ENCODE peak calls at places on chromosome 7, in five cellular contexts. R is putamen, F is AG09319, G is fibroblast of mammary gland, Y is HTR-8/SVneo. A is an unnamed sample.

GRCh38 chr7:23405240-23405618 is 65.1 kb downstream of the IGF2BP3 start:
- DNase-seq in R (no peak), F (no peak), G (no peak), Y (no peak), A (no peak)

GRCh38 chr7:91491868-91492267 is 227.6 kb downstream of the FZD1 start:
- DNase-seq in R (no peak), F (no peak), G (peak), Y (no peak), A (no peak)

GRCh38 chr7:130364446-130364845 is 15.8 kb upstream of the CPA1 start:
- DNase-seq in R (no peak), F (no peak), G (no peak), Y (no peak), A (no peak)

GRCh38 chr7:23247602-23248335 is 1.2 kb downstream of the GPNMB start:
- DNase-seq in R (peak), F (no peak), G (peak), Y (no peak), A (no peak)

GRCh38 chr7:29442146-29442545 is 121.5 kb upstream of the PRR15 start:
- DNase-seq in R (no peak), F (no peak), G (peak), Y (peak), A (no peak)

GRCh38 chr7:12757443-12757842 is 70.0 kb downstream of the ARL4A start:
- DNase-seq in R (no peak), F (peak), G (peak), Y (peak), A (no peak)

GRCh38 chr7:5831196-5831595 is 49.4 kb upstream of the OCM start:
- DNase-seq in R (no peak), F (no peak), G (peak), Y (no peak), A (no peak)

GRCh38 chr7:41695661-41696322 is 7.1 kb downstream of the INHBA start:
- DNase-seq in R (no peak), F (no peak), G (peak), Y (no peak), A (no peak)

GRCh38 chr7:101912711-101913110 is 95.3 kb downstream of the CUX1 start:
- DNase-seq in R (no peak), F (no peak), G (peak), Y (no peak), A (no peak)

GRCh38 chr7:84364708-84365107 is 170.1 kb upstream of the SEMA3A start:
- DNase-seq in R (no peak), F (no peak), G (no peak), Y (no peak), A (no peak)

GRCh38 chr7:91043924-91044660 is 220.1 kb upstream of the FZD1 start:
- DNase-seq in R (no peak), F (no peak), G (no peak), Y (no peak), A (no peak)

GRCh38 chr7:76044375-76044774 is 3.4 kb downstream of the STYXL1 start:
- DNase-seq in R (no peak), F (no peak), G (no peak), Y (no peak), A (no peak)

GRCh38 chr7:141436676-141437075 is 114.5 kb upstream of the AGK start:
- DNase-seq in R (no peak), F (no peak), G (no peak), Y (no peak), A (no peak)

GRCh38 chr7:95929710-95930295 is 157.4 kb downstream of the DYNC1I1 start:
- DNase-seq in R (no peak), F (no peak), G (no peak), Y (no peak), A (no peak)

GRCh38 chr7:106775552-106775936 is 89.5 kb upstream of the PIK3CG start:
- DNase-seq in R (no peak), F (no peak), G (peak), Y (peak), A (no peak)

GRCh38 chr7:98852826-98853225 is 17.0 kb downstream of the TMEM130 start:
- DNase-seq in R (no peak), F (no peak), G (no peak), Y (no peak), A (no peak)

GRCh38 chr7:42095791-42096190 is 141.2 kb downstream of the GLI3 start:
- DNase-seq in R (no peak), F (no peak), G (no peak), Y (no peak), A (no peak)

GRCh38 chr7:106393564-106393963 is 108.8 kb upstream of the NAMPT start:
- DNase-seq in R (no peak), F (no peak), G (no peak), Y (no peak), A (no peak)

GRCh38 chr7:128726673-128727072 is 12.5 kb upstream of the CALU start:
- DNase-seq in R (no peak), F (no peak), G (no peak), Y (no peak), A (no peak)

GRCh38 chr7:3427957-3428356 is 126.9 kb downstream of the SDK1 start:
- DNase-seq in R (peak), F (no peak), G (no peak), Y (no peak), A (no peak)

GRCh38 chr7:83072576-83073517 is 89.8 kb downstream of the PCLO start:
- DNase-seq in R (no peak), F (no peak), G (no peak), Y (no peak), A (peak)

GRCh38 chr7:27873981-27874957 is 134.3 kb downstream of the TAX1BP1 start:
- DNase-seq in R (peak), F (no peak), G (peak), Y (peak), A (no peak)

A was measured in HuH-7.5.